ENCODE peak calls at places on chromosomes 3 and 15, in five cellular contexts. One of them, this sample, is unnamed.

GRCh38 chr3:99119312-99119810 is 217.9 kb upstream of the DCBLD2 start:
- DNase-seq in H1: no peak
- DNase-seq in neuronal stem cell: no peak
- DNase-seq in mesenchymal stem cell: no peak
- DNase-seq in H9: no peak
- DNase-seq in this sample: no peak

GRCh38 chr3:180189310-180189648 is 152.5 kb upstream of the PEX5L start:
- DNase-seq in H1: no peak
- DNase-seq in neuronal stem cell: no peak
- DNase-seq in mesenchymal stem cell: no peak
- DNase-seq in H9: no peak
- DNase-seq in this sample: no peak

GRCh38 chr3:18246336-18247060 is 178.6 kb downstream of the SATB1 start:
- DNase-seq in H1: no peak
- DNase-seq in neuronal stem cell: no peak
- DNase-seq in mesenchymal stem cell: no peak
- DNase-seq in H9: no peak
- DNase-seq in this sample: no peak

GRCh38 chr15:57746752-57747151 is 40.2 kb downstream of the POLR2M start:
- DNase-seq in H1: no peak
- DNase-seq in neuronal stem cell: no peak
- DNase-seq in mesenchymal stem cell: no peak
- DNase-seq in H9: no peak
- DNase-seq in this sample: no peak

GRCh38 chr3:196842567-196843434 is 24.9 kb upstream of the SENP5 start:
- DNase-seq in H1: no peak
- DNase-seq in neuronal stem cell: no peak
- DNase-seq in mesenchymal stem cell: no peak
- DNase-seq in H9: no peak
- DNase-seq in this sample: no peak

GRCh38 chr15:34665498-34666116 is 82.2 kb upstream of the GOLGA8B start:
- DNase-seq in H1: no peak
- DNase-seq in neuronal stem cell: no peak
- DNase-seq in mesenchymal stem cell: no peak
- DNase-seq in H9: no peak
- DNase-seq in this sample: no peak

GRCh38 chr15:60883691-60884319 is 345.3 kb downstream of the RORA start:
- DNase-seq in H1: no peak
- DNase-seq in neuronal stem cell: no peak
- DNase-seq in mesenchymal stem cell: no peak
- DNase-seq in H9: no peak
- DNase-seq in this sample: no peak

GRCh38 chr15:78177447-78177873 is 28.3 kb downstream of the IDH3A start:
- DNase-seq in H1: peak; percentile 88
- DNase-seq in neuronal stem cell: peak; percentile 39
- DNase-seq in mesenchymal stem cell: peak; percentile 35
- DNase-seq in H9: peak; percentile 82
- DNase-seq in this sample: peak; percentile 15

GRCh38 chr3:138458774-138459499 is 24.5 kb downstream of the ESYT3 start:
- DNase-seq in H1: peak; percentile 36
- DNase-seq in neuronal stem cell: no peak
- DNase-seq in mesenchymal stem cell: no peak
- DNase-seq in H9: peak; percentile 15
- DNase-seq in this sample: no peak

GRCh38 chr3:88192631-88193030 is 42.9 kb downstream of the C3orf38 start:
- DNase-seq in H1: no peak
- DNase-seq in neuronal stem cell: no peak
- DNase-seq in mesenchymal stem cell: no peak
- DNase-seq in H9: no peak
- DNase-seq in this sample: no peak

GRCh38 chr15:89125038-89125826 is 37.0 kb downstream of the ABHD2 start:
- DNase-seq in H1: no peak
- DNase-seq in neuronal stem cell: no peak
- DNase-seq in mesenchymal stem cell: no peak
- DNase-seq in H9: no peak
- DNase-seq in this sample: no peak

GRCh38 chr15:59321000-59321689 is 51.5 kb downstream of the MYO1E start:
- DNase-seq in H1: no peak
- DNase-seq in neuronal stem cell: no peak
- DNase-seq in mesenchymal stem cell: no peak
- DNase-seq in H9: no peak
- DNase-seq in this sample: no peak

GRCh38 chr15:49589030-49589429 is 31.6 kb downstream of the FAM227B start:
- DNase-seq in H1: no peak
- DNase-seq in neuronal stem cell: no peak
- DNase-seq in mesenchymal stem cell: peak; percentile 22
- DNase-seq in H9: no peak
- DNase-seq in this sample: no peak

GRCh38 chr15:72785452-72786243 is 2.1 kb upstream of the ADPGK start:
- DNase-seq in H1: no peak
- DNase-seq in neuronal stem cell: no peak
- DNase-seq in mesenchymal stem cell: peak; percentile 81
- DNase-seq in H9: no peak
- DNase-seq in this sample: no peak

GRCh38 chr15:89132611-89133242 is 44.5 kb downstream of the ABHD2 start:
- DNase-seq in H1: no peak
- DNase-seq in neuronal stem cell: no peak
- DNase-seq in mesenchymal stem cell: no peak
- DNase-seq in H9: no peak
- DNase-seq in this sample: no peak

DNA sequence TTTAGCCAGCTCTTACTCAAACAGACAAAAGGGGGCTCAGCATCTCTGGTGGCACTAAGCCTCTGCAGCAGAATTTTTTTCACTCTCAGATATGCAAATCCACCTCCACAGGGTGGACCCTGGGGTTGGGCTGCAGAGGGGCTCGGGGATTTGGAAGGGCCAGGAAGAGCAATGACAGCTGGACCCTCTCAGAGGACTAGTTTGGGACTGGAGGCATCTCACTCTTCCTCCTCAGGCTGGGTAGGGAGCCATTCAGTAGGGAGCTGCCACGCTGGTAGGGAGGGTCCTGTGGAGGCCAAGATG is 58.9 kb downstream of the CYP11A1 start:
- DNase-seq in H1: no peak
- DNase-seq in neuronal stem cell: no peak
- DNase-seq in mesenchymal stem cell: no peak
- DNase-seq in H9: peak; percentile 32
- DNase-seq in this sample: no peak
- H2BK12ac ChIP-seq in H1: no peak overlapping the region
- H2BK12ac ChIP-seq in neuronal stem cell: peak overlapping the region; percentile 60
- H2BK12ac ChIP-seq in mesenchymal stem cell: no peak overlapping the region
- H2BK12ac ChIP-seq in H9: no peak overlapping the region
- H2BK12ac ChIP-seq in this sample: no peak overlapping the region

GRCh38 chr15:83512459-83512858 is 65.3 kb downstream of the SH3GL3 start:
- DNase-seq in H1: no peak
- DNase-seq in neuronal stem cell: no peak
- DNase-seq in mesenchymal stem cell: no peak
- DNase-seq in H9: peak; percentile 42
- DNase-seq in this sample: no peak
- H2BK12ac ChIP-seq in H1: no peak overlapping the region
- H2BK12ac ChIP-seq in neuronal stem cell: no peak overlapping the region
- H2BK12ac ChIP-seq in mesenchymal stem cell: no peak overlapping the region
- H2BK12ac ChIP-seq in H9: no peak overlapping the region
- H2BK12ac ChIP-seq in this sample: peak overlapping the region; percentile 38

GRCh38 chr3:190586631-190587000 is 72.7 kb downstream of the IL1RAP start:
- DNase-seq in H1: no peak
- DNase-seq in neuronal stem cell: no peak
- DNase-seq in mesenchymal stem cell: peak; percentile 78
- DNase-seq in H9: no peak
- DNase-seq in this sample: peak; percentile 95
- H2BK12ac ChIP-seq in H1: no peak overlapping the region
- H2BK12ac ChIP-seq in neuronal stem cell: no peak overlapping the region
- H2BK12ac ChIP-seq in mesenchymal stem cell: peak overlapping the region; percentile 3
- H2BK12ac ChIP-seq in H9: no peak overlapping the region
- H2BK12ac ChIP-seq in this sample: no peak overlapping the region

GRCh38 chr3:84224262-84224661 is 734.5 kb upstream of the CADM2 start:
- DNase-seq in H1: no peak
- DNase-seq in neuronal stem cell: no peak
- DNase-seq in mesenchymal stem cell: no peak
- DNase-seq in H9: no peak
- DNase-seq in this sample: no peak
- H2BK12ac ChIP-seq in H1: no peak overlapping the region
- H2BK12ac ChIP-seq in neuronal stem cell: no peak overlapping the region
- H2BK12ac ChIP-seq in mesenchymal stem cell: no peak overlapping the region
- H2BK12ac ChIP-seq in H9: no peak overlapping the region
- H2BK12ac ChIP-seq in this sample: no peak overlapping the region

GRCh38 chr3:149407898-149408297 is 30.4 kb upstream of the TM4SF1 start:
- DNase-seq in H1: no peak
- DNase-seq in neuronal stem cell: no peak
- DNase-seq in mesenchymal stem cell: peak; percentile 37
- DNase-seq in H9: no peak
- DNase-seq in this sample: no peak
- H2BK12ac ChIP-seq in H1: no peak overlapping the region
- H2BK12ac ChIP-seq in neuronal stem cell: no peak overlapping the region
- H2BK12ac ChIP-seq in mesenchymal stem cell: no peak overlapping the region
- H2BK12ac ChIP-seq in H9: no peak overlapping the region
- H2BK12ac ChIP-seq in this sample: no peak overlapping the region

This sample was measured in trophoblast cell.